ENCODE peak calls at places on chromosomes 6 and 20, in six cellular contexts. F, Q, J, V, H and O are unnamed samples.

GRCh38 chr6:100307561-100307960 is 157.2 kb downstream of the SIM1 start:
- DNase-seq in F (no peak), Q (no peak), J (peak; percentile 39), V (no peak), H (no peak), O (no peak)

GRCh38 chr20:39381598-39381997 is 419.5 kb downstream of the DHX35 start:
- DNase-seq in F (no peak), Q (no peak), J (no peak), V (no peak), H (no peak), O (no peak)

GRCh38 chr6:169592558-169592957 is 109.3 kb downstream of the WDR27 start:
- DNase-seq in F (no peak), Q (no peak), J (no peak), V (no peak), H (no peak), O (no peak)

GRCh38 chr6:38987503-38987902 is 61.1 kb upstream of the GLP1R start:
- DNase-seq in F (no peak), Q (no peak), J (no peak), V (no peak), H (no peak), O (no peak)

GRCh38 chr6:38239719-38240451 is 399.8 kb downstream of the BTBD9 start:
- DNase-seq in F (no peak), Q (no peak), J (peak; percentile 29), V (no peak), H (no peak), O (no peak)

GRCh38 chr6:134675110-134676038 is 274.5 kb downstream of the ALDH8A1 start:
- DNase-seq in F (no peak), Q (no peak), J (no peak), V (no peak), H (no peak), O (no peak)

GRCh38 chr6:6678811-6679210 is 90.3 kb downstream of the LY86 start:
- DNase-seq in F (peak; percentile 43), Q (no peak), J (no peak), V (no peak), H (no peak), O (no peak)

GRCh38 chr20:2693286-2693995 is 861 bp downstream of the EBF4 start:
- DNase-seq in F (peak; percentile 93), Q (peak; percentile 23), J (no peak), V (peak; percentile 63), H (peak; percentile 40), O (peak; percentile 66)

GRCh38 chr20:35616465-35617396 is 1.1 kb downstream of the SPAG4 start:
- DNase-seq in F (peak; percentile 88), Q (peak; percentile 27), J (peak; percentile 83), V (peak; percentile 60), H (peak; percentile 67), O (peak; percentile 89)